ENCODE peak calls at places on chromosomes 7 and 10, in five cellular contexts. A is right lobe of liver, X is upper lobe of left lung, M is IMR-90, G is spleen. R is an unnamed sample.

GRCh38 chr7:151891753-151892152 is 14.8 kb upstream of the PRKAG2 start:
- DNase-seq in A (no peak), G (peak; percentile 41), M (no peak), X (no peak), R (no peak)

GRCh38 chr7:52472006-52472405 is 563.4 kb upstream of the POM121L12 start:
- DNase-seq in A (no peak), X (no peak), M (no peak), G (no peak), R (no peak)

GRCh38 chr10:60208676-60209269 is 180.9 kb downstream of the ANK3 start:
- DNase-seq in G (no peak), A (no peak), X (no peak), M (peak; percentile 49), R (no peak)

GRCh38 chr10:26780793-26781601 is 79.8 kb downstream of the ABI1 start:
- DNase-seq in A (no peak), X (no peak), M (peak; percentile 95), G (no peak), R (peak; percentile 47)

GRCh38 chr7:79923953-79924352 is 210.7 kb upstream of the GNAI1 start:
- DNase-seq in X (no peak), M (peak; percentile 75), G (no peak), A (no peak), R (no peak)

GRCh38 chr10:100483876-100484666 is 21.3 kb downstream of the WNT8B start:
- DNase-seq in M (no peak), A (no peak), G (no peak), X (no peak), R (no peak)

GRCh38 chr10:36647540-36647939 is 477.9 kb upstream of the ANKRD30A start:
- DNase-seq in G (no peak), A (no peak), M (no peak), X (no peak), R (no peak)

GRCh38 chr7:936131-937054 is 18.1 kb downstream of the ADAP1 start:
- DNase-seq in A (peak; percentile 48), G (peak; percentile 60), X (no peak), M (peak; percentile 28), R (peak; percentile 100)

GRCh38 chr10:11936389-11937152 is 106.0 kb downstream of the UPF2 start:
- DNase-seq in G (no peak), A (no peak), M (no peak), X (no peak), R (no peak)

GRCh38 chr10:31030800-31031199 is 865 bp downstream of the ZNF438 start:
- DNase-seq in M (no peak), G (no peak), X (no peak), A (no peak), R (no peak)

GRCh38 chr7:29457141-29457561 is 106.5 kb upstream of the PRR15 start:
- DNase-seq in M (no peak), X (no peak), A (no peak), G (no peak), R (no peak)

GRCh38 chr10:71757450-71757918 is 15.8 kb downstream of the VSIR start:
- DNase-seq in G (peak; percentile 84), M (no peak), X (no peak), A (no peak), R (no peak)

GRCh38 chr7:121366852-121367431 is 29.2 kb downstream of the FAM3C start:
- DNase-seq in A (no peak), G (no peak), M (peak; percentile 48), X (no peak), R (no peak)

GRCh38 chr10:96420610-96421009 is 61.8 kb upstream of the OPALIN start:
- DNase-seq in M (no peak), X (no peak), G (no peak), A (no peak), R (no peak)

GRCh38 chr7:48636391-48637015 is 287.8 kb upstream of the CDC14C start:
- DNase-seq in X (no peak), G (no peak), A (no peak), M (no peak), R (no peak)

GRCh38 chr7:143407296-143408246 is 1.1 kb downstream of the EPHA1 start:
- DNase-seq in M (no peak), X (no peak), A (no peak), G (no peak), R (no peak)

GRCh38 chr10:76150139-76150885 is 718.9 kb downstream of the LRMDA start:
- DNase-seq in G (no peak), M (peak; percentile 27), X (peak; percentile 30), A (no peak), R (no peak)

GRCh38 chr7:107971613-107972012 is 31.3 kb downstream of the LAMB1 start:
- DNase-seq in A (no peak), M (peak; percentile 20), X (no peak), G (no peak), R (no peak)

GRCh38 chr10:86755740-86756510 is 494 bp upstream of the BMPR1A start:
- DNase-seq in M (peak; percentile 82), A (peak; percentile 91), G (peak; percentile 94), X (peak; percentile 87), R (peak; percentile 74)

GRCh38 chr7:20083781-20084180 is 133.4 kb downstream of the MACC1 start:
- DNase-seq in M (peak; percentile 3), G (no peak), X (peak; percentile 24), A (no peak), R (peak; percentile 26)

GRCh38 chr7:148863324-148863723 is 20.8 kb downstream of the EZH2 start:
- DNase-seq in G (no peak), M (no peak), A (no peak), X (no peak), R (no peak)

GRCh38 chr7:140610204-140611165 is 30.1 kb downstream of the DENND2A start:
- DNase-seq in M (peak; percentile 32), X (no peak), G (peak; percentile 47), A (no peak), R (no peak)

DNA sequence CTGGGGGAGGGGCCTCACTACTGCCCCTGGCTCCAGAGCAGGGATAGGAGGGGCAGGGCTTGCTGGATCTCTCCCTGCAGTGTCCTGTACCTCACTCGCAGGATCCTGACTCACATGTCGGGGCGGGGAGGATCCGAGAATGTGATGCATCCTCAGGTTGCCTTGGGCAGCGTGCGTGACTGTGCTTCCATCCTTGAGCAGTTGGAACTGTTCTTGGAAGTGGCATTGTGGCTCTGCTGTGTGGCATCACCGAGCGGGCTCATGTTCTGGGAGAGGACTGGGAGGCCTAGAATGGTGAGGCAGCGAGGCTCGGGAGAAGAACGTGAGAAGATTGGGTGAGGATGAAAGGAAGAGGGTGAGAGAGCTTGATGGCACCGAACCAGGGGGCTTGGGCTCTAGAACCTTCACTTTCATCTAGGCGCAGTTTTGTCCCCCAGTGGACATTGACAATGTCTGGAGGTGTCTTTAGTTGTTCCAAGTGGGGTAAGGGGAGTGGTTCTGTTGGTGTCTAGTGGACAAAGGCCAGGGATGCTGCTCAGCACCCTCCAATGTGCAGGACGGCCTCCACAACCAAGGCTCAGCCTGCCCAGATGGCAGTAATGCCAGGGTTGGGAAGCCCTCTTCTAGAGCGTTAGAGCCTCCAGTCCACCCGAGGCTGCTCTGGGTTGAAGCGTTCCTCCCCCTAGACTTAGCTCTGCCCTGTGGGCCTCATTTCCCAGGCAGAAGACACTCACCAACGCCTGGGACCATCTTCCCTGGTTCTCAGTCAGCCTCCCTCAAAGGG is 8.4 kb downstream of the RARRES2 start:
- DNase-seq in M (no peak), X (no peak), G (no peak), A (no peak), R (no peak)
- TF ChIP-seq POLR2A in M (no peak), X (no peak), G (no peak), A (no peak), R (no peak)

DNA sequence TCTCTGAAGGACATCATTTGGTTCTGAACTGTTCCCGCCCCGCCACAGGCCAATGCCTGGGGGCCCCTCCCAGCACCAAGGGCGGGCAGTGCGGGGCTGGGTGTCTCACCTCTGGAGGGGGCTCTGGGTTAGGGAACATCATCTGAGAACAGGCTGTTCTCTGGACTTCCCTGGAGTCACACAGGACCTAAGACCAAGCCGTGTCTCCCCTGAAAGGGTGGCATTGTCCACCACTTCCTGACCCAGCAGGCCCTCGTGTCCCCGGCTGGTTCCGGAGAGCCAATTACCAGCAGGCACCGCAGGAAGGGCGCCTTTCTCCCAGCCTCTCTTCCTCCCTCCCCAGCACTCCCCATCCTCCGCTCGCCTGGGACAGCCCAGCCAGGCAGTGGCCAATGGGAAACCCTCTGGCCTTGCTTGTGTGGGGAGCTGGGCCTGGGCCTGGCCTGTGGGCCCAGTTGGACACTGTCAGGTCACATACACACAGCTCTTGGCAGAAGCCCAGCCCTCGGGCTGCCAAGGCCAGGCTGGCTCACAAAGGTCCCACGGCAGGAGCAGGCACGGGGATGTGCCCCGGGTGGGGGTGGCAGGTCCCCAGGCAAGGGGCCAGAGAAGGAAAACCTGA is 119.5 kb downstream of the SPDYE5 start:
- DNase-seq in G (peak; percentile 92), X (peak; percentile 85), A (peak; percentile 98), M (no peak), R (peak; percentile 68)
- TF ChIP-seq POLR2A in G (no peak), X (peak; percentile 39), A (peak; percentile 74), M (no peak), R (peak; percentile 50)

GRCh38 chr7:26200444-26201260 is at the start of gene HNRNPA2B1:
- DNase-seq in G (peak; percentile 99), A (peak; percentile 97), X (peak; percentile 98), M (peak; percentile 97), R (peak; percentile 89)

GRCh38 chr7:26198781-26199169 is 1.8 kb downstream of the HNRNPA2B1 start:
- DNase-seq in G (no peak), A (no peak), M (no peak), X (no peak), R (no peak)

GRCh38 chr7:26200113-26200443 is 468 bp downstream of the HNRNPA2B1 start:
- DNase-seq in M (no peak), A (peak; percentile 82), G (peak; percentile 93), X (peak; percentile 60), R (no peak)

GRCh38 chr7:26198133-26198780 is 2.3 kb downstream of the HNRNPA2B1 start:
- DNase-seq in M (no peak), X (no peak), A (no peak), G (no peak), R (no peak)

GRCh38 chr7:26199301-26200112 is 1.0 kb downstream of the HNRNPA2B1 start:
- DNase-seq in A (peak; percentile 73), M (peak; percentile 54), G (peak; percentile 92), X (peak; percentile 73), R (no peak)
- TF ChIP-seq POLR2A in A (peak; percentile 5), M (no peak), G (no peak), X (peak; percentile 18), R (no peak)

GRCh38 chr7:6709808-6710207 is 3.1 kb upstream of the ZNF12 start:
- DNase-seq in G (no peak), X (no peak), M (no peak), A (no peak), R (no peak)

GRCh38 chr7:6705959-6706665 is 635 bp downstream of the ZNF12 start:
- DNase-seq in A (peak; percentile 61), X (peak; percentile 29), G (peak; percentile 91), M (peak; percentile 33), R (peak; percentile 32)

GRCh38 chr7:6708304-6708703 is 1.6 kb upstream of the ZNF12 start:
- DNase-seq in A (no peak), X (no peak), M (no peak), G (no peak), R (no peak)

GRCh38 chr7:6706666-6707407 is at the start of gene ZNF12:
- DNase-seq in A (peak; percentile 98), G (peak; percentile 98), X (peak; percentile 96), M (peak; percentile 92), R (peak; percentile 99)
- TF ChIP-seq POLR2A in A (peak; percentile 80), G (no peak), X (peak; percentile 86), M (peak; percentile 75), R (peak; percentile 93)

GRCh38 chr7:150435390-150436073 is 14.9 kb upstream of the GIMAP8 start:
- DNase-seq in X (peak; percentile 44), M (no peak), A (no peak), G (peak; percentile 91), R (no peak)
- TF ChIP-seq POLR2A in X (no peak), M (no peak), A (no peak), G (no peak), R (no peak)